ENCODE peak calls at places on chromosomes 12 and 14, in eight cellular contexts. F is endothelial cell; N is hepatic stellate cell; V is Calu3; K is kidney tubule cell; D is Right ventricle myocardium superior; B is cardiac septum; A is CD8-positive, alpha-beta T cell. M is an unnamed sample.

GRCh38 chr12:38555620-38556596 is 239.3 kb downstream of the ALG10B start:
- DNase-seq in V (no peak), K (no peak), D (no peak), N (no peak), B (no peak), F (no peak), A (no peak), M (no peak)

GRCh38 chr12:6264402-6265037 is 46.0 kb upstream of the PLEKHG6 start:
- DNase-seq in K (peak), F (no peak), V (no peak), N (no peak), A (no peak), D (no peak), B (no peak), M (no peak)

GRCh38 chr12:109771746-109772621 is 58.4 kb downstream of the FAM222A start:
- DNase-seq in B (peak), N (no peak), F (no peak), A (no peak), D (no peak), K (no peak), V (no peak), M (no peak)

GRCh38 chr14:104678346-104678745 is 11.1 kb upstream of the INF2 start:
- DNase-seq in D (peak), A (no peak), K (no peak), B (no peak), N (peak), F (no peak), V (peak), M (no peak)

GRCh38 chr12:65594373-65594772 is 229.9 kb upstream of the HMGA2 start:
- DNase-seq in F (no peak), K (peak), N (no peak), A (no peak), B (no peak), D (no peak), V (no peak), M (no peak)

GRCh38 chr12:4133636-4134433 is 139.7 kb upstream of the CCND2 start:
- DNase-seq in V (no peak), N (no peak), D (no peak), K (no peak), B (no peak), F (peak), A (no peak), M (no peak)

GRCh38 chr12:88633312-88633711 is 53.0 kb upstream of the KITLG start:
- DNase-seq in F (no peak), A (no peak), B (no peak), V (no peak), N (no peak), K (no peak), D (no peak), M (no peak)

GRCh38 chr14:39230416-39230815 is 3.3 kb upstream of the MIA2 start:
- DNase-seq in N (no peak), D (no peak), F (no peak), V (no peak), A (no peak), B (no peak), K (no peak), M (no peak)

GRCh38 chr12:124737040-124737419 is 126.6 kb downstream of the SCARB1 start:
- DNase-seq in D (peak), K (peak), B (no peak), V (peak), N (no peak), A (no peak), F (no peak), M (no peak)

GRCh38 chr14:87944987-87945604 is 47.9 kb downstream of the GALC start:
- DNase-seq in A (no peak), B (no peak), N (no peak), V (peak), K (peak), F (no peak), D (no peak), M (no peak)

GRCh38 chr12:124026755-124027745 is 54.0 kb downstream of the ZNF664 start:
- DNase-seq in K (peak), N (peak), B (no peak), D (no peak), F (no peak), V (no peak), A (no peak), M (no peak)

GRCh38 chr14:94427016-94427613 is 25.5 kb downstream of the SERPINA11 start:
- DNase-seq in F (no peak), N (no peak), D (no peak), A (no peak), K (no peak), V (no peak), B (no peak), M (no peak)

GRCh38 chr14:20563966-20564365 is 3.1 kb upstream of the RNASE9 start:
- DNase-seq in K (no peak), B (no peak), F (no peak), A (no peak), D (no peak), N (no peak), V (no peak), M (no peak)

GRCh38 chr12:92695577-92695976 is 7.2 kb upstream of the PLEKHG7 start:
- DNase-seq in V (no peak), K (no peak), F (no peak), B (no peak), N (no peak), D (no peak), A (no peak), M (no peak)

GRCh38 chr14:38662781-38663180 is 406.9 kb upstream of the CLEC14A start:
- DNase-seq in F (no peak), V (no peak), K (no peak), A (no peak), D (no peak), B (no peak), N (no peak), M (peak)

GRCh38 chr14:105883066-105884005 is 357.0 kb downstream of the TMEM121 start:
- DNase-seq in A (peak), B (peak), D (peak), F (no peak), K (no peak), N (no peak), V (no peak), M (no peak)

GRCh38 chr14:92503756-92504491 is 9.7 kb upstream of the RIN3 start:
- DNase-seq in K (peak), V (peak), D (no peak), F (no peak), A (no peak), N (peak), B (peak), M (peak)

GRCh38 chr12:4251228-4251891 is 22.2 kb upstream of the CCND2 start:
- DNase-seq in B (no peak), F (no peak), D (no peak), A (no peak), K (no peak), V (no peak), N (no peak), M (no peak)

GRCh38 chr12:122116707-122117535 is 38.4 kb downstream of the MLXIP start:
- DNase-seq in F (no peak), D (no peak), B (peak), V (no peak), A (no peak), N (no peak), K (no peak), M (no peak)

GRCh38 chr14:20690848-20691640 is 2.5 kb downstream of the ANG start:
- DNase-seq in N (peak), B (no peak), D (no peak), F (peak), V (peak), A (peak), K (peak), M (peak)

GRCh38 chr12:57626111-57626928 is 6.7 kb downstream of the B4GALNT1 start:
- DNase-seq in V (no peak), N (peak), A (no peak), B (peak), D (no peak), F (no peak), K (no peak), M (no peak)

GRCh38 chr14:34128665-34129064 is 177.8 kb upstream of the EGLN3 start:
- DNase-seq in K (no peak), B (no peak), D (peak), V (no peak), F (no peak), N (no peak), A (no peak), M (no peak)

GRCh38 chr12:75943730-75944096 is 87.9 kb downstream of the PHLDA1 start:
- DNase-seq in A (no peak), F (no peak), K (no peak), V (no peak), B (no peak), D (no peak), N (no peak), M (no peak)

GRCh38 chr14:93120522-93120921 is 4.8 kb upstream of the ITPK1 start:
- DNase-seq in N (no peak), A (no peak), F (no peak), B (no peak), K (no peak), V (no peak), D (no peak), M (no peak)

GRCh38 chr14:102510616-102511520 is 1.3 kb upstream of the ANKRD9 start:
- DNase-seq in F (peak), B (no peak), K (no peak), A (no peak), V (peak), D (peak), N (no peak), M (no peak)

GRCh38 chr12:75361408-75361807 is 26.9 kb downstream of the GLIPR1L1 start:
- DNase-seq in N (no peak), D (no peak), F (no peak), A (no peak), K (no peak), B (no peak), V (no peak), M (no peak)

GRCh38 chr14:90235179-90235976 is 21.0 kb upstream of the PSMC1 start:
- DNase-seq in N (peak), D (peak), A (peak), B (peak), V (peak), K (peak), F (peak), M (peak)

GRCh38 chr14:86787782-86788181 is 1205.2 kb downstream of the GALC start:
- DNase-seq in K (peak), N (no peak), B (no peak), D (no peak), V (no peak), A (no peak), F (no peak), M (no peak)

GRCh38 chr14:64293976-64294671 is at the start of gene ESR2:
- DNase-seq in F (peak), K (no peak), N (peak), B (no peak), D (peak), V (peak), A (peak), M (no peak)

GRCh38 chr12:109743076-109743910 is 29.7 kb downstream of the FAM222A start:
- DNase-seq in B (peak), F (no peak), D (peak), N (no peak), V (no peak), A (no peak), K (no peak), M (no peak)

GRCh38 chr14:22296088-22296487 is 292.9 kb downstream of the DAD1 start:
- DNase-seq in F (no peak), K (no peak), V (no peak), D (no peak), N (no peak), A (no peak), B (no peak), M (no peak)

GRCh38 chr12:4269279-4269991 is 4.1 kb upstream of the CCND2 start:
- DNase-seq in K (peak), F (peak), N (no peak), A (peak), D (peak), V (peak), B (peak), M (no peak)

GRCh38 chr12:104276192-104277131 is 27.1 kb upstream of the EID3 start:
- DNase-seq in A (no peak), F (no peak), V (no peak), D (no peak), N (no peak), B (no peak), K (peak), M (peak)

GRCh38 chr12:13811061-13811460 is 170.3 kb downstream of the GRIN2B start:
- DNase-seq in V (no peak), B (no peak), N (no peak), F (no peak), D (no peak), A (no peak), K (peak), M (no peak)

GRCh38 chr12:2268478-2269286 is 215.9 kb downstream of the CACNA1C start:
- DNase-seq in K (peak), B (peak), A (no peak), V (no peak), F (no peak), N (peak), D (no peak), M (no peak)

GRCh38 chr14:95523818-95524448 is 7.5 kb upstream of the SYNE3 start:
- DNase-seq in F (no peak), N (no peak), B (no peak), K (no peak), D (no peak), A (no peak), V (peak), M (peak)

GRCh38 chr12:93135286-93136239 is 206.5 kb upstream of the EEA1 start:
- DNase-seq in A (no peak), D (no peak), B (no peak), N (no peak), V (peak), K (peak), F (no peak), M (no peak)

GRCh38 chr14:52609445-52610044 is 56.9 kb downstream of the GPR137C start:
- DNase-seq in K (no peak), V (no peak), B (no peak), F (no peak), D (no peak), A (no peak), N (no peak), M (no peak)

GRCh38 chr12:132071837-132072384 is 72.2 kb downstream of the DDX51 start:
- DNase-seq in K (peak), N (no peak), V (no peak), D (no peak), B (no peak), A (no peak), F (no peak), M (no peak)

GRCh38 chr14:90839024-90839888 is 23.0 kb upstream of the TTC7B start:
- DNase-seq in D (peak), A (no peak), K (no peak), V (no peak), N (peak), B (peak), F (no peak), M (no peak)